ENCODE peak calls at places on chromosomes 12 and 14, in nine cellular contexts. M, O, I, J, T, K, Y, P and R are unnamed samples.
A peak's percentile ranks its signal among the peaks of the same experiment; 100 is the strongest.

GRCh38 chr12:54300732-54301427 is at the start of gene NFE2:
- DNase-seq in P (no peak), O (peak; percentile 65), M (no peak), Y (peak; percentile 94), K (peak; percentile 45), T (no peak), I (peak; percentile 77), J (no peak), R (peak; percentile 86)

GRCh38 chr14:104363891-104364760 is 215.4 kb upstream of the C14orf180 start:
- DNase-seq in Y (no peak), J (no peak), I (peak; percentile 42), M (no peak), O (no peak), P (no peak), K (no peak), T (no peak), R (peak; percentile 24)

GRCh38 chr14:64654931-64655330 is 49.3 kb upstream of the PLEKHG3 start:
- DNase-seq in Y (no peak), J (no peak), K (no peak), T (no peak), M (no peak), I (no peak), P (no peak), O (no peak), R (peak; percentile 55)

GRCh38 chr12:103697912-103698751 is 111.1 kb downstream of the STAB2 start:
- DNase-seq in M (no peak), T (no peak), J (no peak), Y (no peak), O (no peak), K (no peak), P (no peak), I (no peak), R (no peak)

GRCh38 chr12:46555379-46555778 is 182.8 kb upstream of the SLC38A2 start:
- DNase-seq in O (peak; percentile 92), M (no peak), P (no peak), J (no peak), I (no peak), T (no peak), K (no peak), Y (no peak), R (no peak)

GRCh38 chr12:93733358-93733757 is 56.2 kb downstream of the CRADD start:
- DNase-seq in P (no peak), O (no peak), Y (no peak), J (no peak), M (no peak), K (no peak), I (peak; percentile 47), T (peak; percentile 18), R (no peak)

GRCh38 chr12:95633049-95633545 is 81.8 kb upstream of the USP44 start:
- DNase-seq in T (no peak), J (no peak), I (no peak), O (peak; percentile 85), K (no peak), M (peak; percentile 50), Y (no peak), P (no peak), R (peak; percentile 51)

GRCh38 chr12:13080276-13080675 is 23.2 kb downstream of the GSG1 start:
- DNase-seq in J (no peak), Y (no peak), P (no peak), M (no peak), I (no peak), T (no peak), K (no peak), O (no peak), R (no peak)

GRCh38 chr12:6996040-6996441 is 22.2 kb downstream of the LPCAT3 start:
- DNase-seq in Y (peak; percentile 11), J (no peak), O (peak; percentile 55), K (no peak), P (no peak), I (no peak), M (peak; percentile 15), T (no peak), R (no peak)

GRCh38 chr12:56186957-56187356 is 2.3 kb downstream of the SMARCC2 start:
- DNase-seq in K (no peak), I (no peak), J (no peak), Y (no peak), T (no peak), O (no peak), P (no peak), M (no peak), R (no peak)